ENCODE peak calls at places on chromosomes 6 and 20, in nine cellular contexts. V is heart left ventricle; Y is Panc1; P is activated CD4-positive, alpha-beta T cell treated with anti-CD3 and anti-CD28 coated beads for 36 hours; O is mucosa of descending colon; M is activated naive CD8-positive, alpha-beta T cell treated with anti-CD3 and anti-CD28 coated beads, Interleukin-2, amount 50 U/mL, for 24 hours; N is T-helper 17 cell; T is aorta; W is esophagus mucosa. F is an unnamed sample.
A peak's percentile ranks its signal among the peaks of the same experiment; 100 is the strongest.

GRCh38 chr6:156601156-156601820 is 175.9 kb upstream of the ARID1B start:
- ATAC-seq in V (no peak), Y (no peak), P (no peak), O (peak; percentile 25), M (no peak), N (no peak), T (peak; percentile 16), W (no peak), F (no peak)

GRCh38 chr20:1371235-1371782 is 21.5 kb downstream of the FKBP1A start:
- ATAC-seq in V (peak; percentile 39), Y (no peak), P (no peak), O (no peak), M (no peak), N (no peak), T (peak; percentile 69), W (no peak), F (no peak)

GRCh38 chr20:49132995-49133451 is 55.1 kb downstream of the STAU1 start:
- ATAC-seq in V (peak; percentile 76), Y (peak; percentile 86), P (peak; percentile 61), O (peak; percentile 80), M (no peak), N (peak; percentile 69), T (peak; percentile 81), W (peak; percentile 72), F (peak; percentile 87)

GRCh38 chr6:104789770-104790190 is 69.9 kb downstream of the HACE1 start:
- ATAC-seq in V (no peak), Y (peak; percentile 74), P (peak; percentile 95), O (peak; percentile 74), M (peak; percentile 89), N (peak; percentile 97), T (no peak), W (peak; percentile 45), F (peak; percentile 81)

GRCh38 chr20:54933212-54933904 is 458.0 kb downstream of the DOK5 start:
- ATAC-seq in V (no peak), Y (no peak), P (no peak), O (no peak), M (no peak), N (no peak), T (no peak), W (no peak), F (no peak)

GRCh38 chr6:116971959-116972358 is 94.9 kb downstream of the RFX6 start:
- ATAC-seq in V (no peak), Y (peak; percentile 68), P (peak; percentile 36), O (peak; percentile 66), M (no peak), N (no peak), T (no peak), W (no peak), F (peak; percentile 55)

GRCh38 chr6:15871211-15871770 is 208.5 kb upstream of the DTNBP1 start:
- ATAC-seq in V (no peak), Y (no peak), P (no peak), O (no peak), M (no peak), N (no peak), T (no peak), W (no peak), F (no peak)

GRCh38 chr6:10478187-10479040 is 42.7 kb upstream of the GCNT2 start:
- ATAC-seq in V (no peak), Y (peak; percentile 80), P (peak; percentile 44), O (no peak), M (no peak), N (no peak), T (no peak), W (peak; percentile 20), F (peak; percentile 68)

GRCh38 chr6:23415819-23416427 is 710.1 kb upstream of the NRSN1 start:
- ATAC-seq in V (no peak), Y (no peak), P (no peak), O (no peak), M (no peak), N (no peak), T (no peak), W (no peak), F (no peak)

GRCh38 chr6:68958327-68958726 is 323.2 kb downstream of the ADGRB3 start:
- ATAC-seq in V (no peak), Y (no peak), P (no peak), O (no peak), M (no peak), N (no peak), T (no peak), W (no peak), F (peak; percentile 73)

GRCh38 chr6:168865-169455 is 123.3 kb upstream of the DUSP22 start:
- ATAC-seq in V (no peak), Y (peak; percentile 80), P (peak; percentile 47), O (no peak), M (no peak), N (no peak), T (no peak), W (no peak), F (peak; percentile 79)

GRCh38 chr6:7750183-7750582 is 24.3 kb downstream of the BMP6 start:
- ATAC-seq in V (no peak), Y (no peak), P (no peak), O (no peak), M (no peak), N (no peak), T (no peak), W (no peak), F (no peak)

GRCh38 chr6:86030875-86031274 is 388.2 kb upstream of the SYNCRIP start:
- ATAC-seq in V (no peak), Y (no peak), P (no peak), O (no peak), M (no peak), N (no peak), T (no peak), W (no peak), F (no peak)

GRCh38 chr6:118659513-118660217 is 8.3 kb upstream of the CEP85L start:
- ATAC-seq in V (no peak), Y (peak; percentile 13), P (peak; percentile 37), O (no peak), M (peak; percentile 33), N (peak; percentile 16), T (no peak), W (no peak), F (no peak)

GRCh38 chr6:90413867-90414266 is 117.2 kb upstream of the BACH2 start:
- ATAC-seq in V (peak; percentile 49), Y (no peak), P (peak; percentile 51), O (peak; percentile 79), M (peak; percentile 76), N (peak; percentile 79), T (peak; percentile 49), W (no peak), F (peak; percentile 45)

GRCh38 chr20:43957392-43957791 is 42.7 kb downstream of the TOX2 start:
- ATAC-seq in V (no peak), Y (no peak), P (no peak), O (peak; percentile 16), M (no peak), N (no peak), T (no peak), W (no peak), F (no peak)

GRCh38 chr6:101402618-101403002 is 9.1 kb downstream of the GRIK2 start:
- ATAC-seq in V (peak; percentile 90), Y (no peak), P (no peak), O (peak; percentile 57), M (no peak), N (no peak), T (peak; percentile 45), W (peak; percentile 51), F (peak; percentile 73)

GRCh38 chr6:157550114-157550989 is 169.4 kb downstream of the ZDHHC14 start:
- ATAC-seq in V (no peak), Y (no peak), P (peak; percentile 74), O (peak; percentile 18), M (peak; percentile 89), N (peak; percentile 62), T (no peak), W (no peak), F (no peak)

GRCh38 chr20:17747431-17747846 is 47.7 kb downstream of the BANF2 start:
- ATAC-seq in V (peak; percentile 84), Y (peak; percentile 88), P (peak; percentile 61), O (peak; percentile 62), M (peak; percentile 73), N (no peak), T (peak; percentile 49), W (peak; percentile 61), F (peak; percentile 96)

GRCh38 chr20:62308102-62308822 is 5.5 kb downstream of the ADRM1 start:
- ATAC-seq in V (peak; percentile 1), Y (peak; percentile 2), P (no peak), O (no peak), M (no peak), N (no peak), T (no peak), W (no peak), F (no peak)

GRCh38 chr20:12649234-12649633 is 359.5 kb upstream of the SPTLC3 start:
- ATAC-seq in V (no peak), Y (no peak), P (no peak), O (no peak), M (no peak), N (no peak), T (no peak), W (no peak), F (no peak)

GRCh38 chr6:18004256-18004985 is 17.0 kb upstream of the KIF13A start:
- ATAC-seq in V (no peak), Y (no peak), P (no peak), O (no peak), M (no peak), N (no peak), T (no peak), W (no peak), F (no peak)

GRCh38 chr6:43420012-43420411 is 7.3 kb upstream of the ABCC10 start:
- ATAC-seq in V (no peak), Y (no peak), P (no peak), O (no peak), M (no peak), N (no peak), T (no peak), W (no peak), F (no peak)

GRCh38 chr6:144178323-144178722 is 28.0 kb downstream of the STX11 start:
- ATAC-seq in V (no peak), Y (no peak), P (peak; percentile 83), O (no peak), M (peak; percentile 33), N (no peak), T (no peak), W (no peak), F (no peak)

GRCh38 chr6:25949695-25950094 is 12.9 kb upstream of the TRIM38 start:
- ATAC-seq in V (no peak), Y (no peak), P (no peak), O (no peak), M (no peak), N (no peak), T (no peak), W (no peak), F (no peak)

GRCh38 chr20:18165553-18165952 is 27.9 kb downstream of the KAT14 start:
- ATAC-seq in V (no peak), Y (no peak), P (no peak), O (no peak), M (peak; percentile 49), N (no peak), T (no peak), W (peak; percentile 10), F (no peak)

GRCh38 chr6:49849121-49849907 is 17.0 kb downstream of the CRISP1 start:
- ATAC-seq in V (peak; percentile 54), Y (peak; percentile 72), P (peak; percentile 53), O (peak; percentile 53), M (no peak), N (peak; percentile 50), T (no peak), W (peak; percentile 66), F (peak; percentile 88)

GRCh38 chr6:85690071-85690470 is 47.4 kb upstream of the SYNCRIP start:
- ATAC-seq in V (no peak), Y (no peak), P (no peak), O (no peak), M (no peak), N (no peak), T (no peak), W (no peak), F (no peak)

GRCh38 chr6:70180904-70181599 is 121.8 kb downstream of the COL9A1 start:
- ATAC-seq in V (no peak), Y (no peak), P (peak; percentile 89), O (no peak), M (peak; percentile 78), N (no peak), T (no peak), W (no peak), F (peak; percentile 40)

GRCh38 chr6:40210628-40211056 is 276.4 kb upstream of the MOCS1 start:
- ATAC-seq in V (no peak), Y (no peak), P (no peak), O (peak; percentile 82), M (no peak), N (no peak), T (no peak), W (no peak), F (no peak)

GRCh38 chr6:77456531-77457248 is 6.6 kb downstream of the HTR1B start:
- ATAC-seq in V (peak; percentile 93), Y (peak; percentile 56), P (no peak), O (peak; percentile 23), M (no peak), N (no peak), T (peak; percentile 83), W (peak; percentile 68), F (peak; percentile 88)

F was measured in SK-N-SH treated with all-trans-retinoic acid at 6 μM for 48 hours.